ENCODE peak calls at places on chromosomes 7 and 10, in four cellular contexts. M, Q, B and W are unnamed samples.
A peak's percentile ranks its signal among the peaks of the same experiment; 100 is the strongest.

GRCh38 chr7:129750091-129750870 is 138.8 kb downstream of the NRF1 start:
- DNase-seq in M (no peak), Q (peak; percentile 82), B (no peak), W (no peak)

GRCh38 chr7:44769381-44770209 is 20.9 kb downstream of the ZMIZ2 start:
- DNase-seq in M (no peak), Q (no peak), B (no peak), W (no peak)

GRCh38 chr7:83178796-83179195 is 16.1 kb upstream of the PCLO start:
- DNase-seq in M (no peak), Q (no peak), B (no peak), W (no peak)

GRCh38 chr7:85673881-85674280 is 487.0 kb upstream of the SEMA3D start:
- DNase-seq in M (no peak), Q (no peak), B (no peak), W (no peak)

GRCh38 chr10:92834331-92834730 is 14.0 kb upstream of the EXOC6 start:
- DNase-seq in M (no peak), Q (no peak), B (no peak), W (no peak)

GRCh38 chr7:158413962-158414961 is 173.4 kb downstream of the PTPRN2 start:
- DNase-seq in M (peak; percentile 21), Q (peak; percentile 25), B (no peak), W (no peak)

GRCh38 chr7:135672560-135673359 is 10.4 kb downstream of the STMP1 start:
- DNase-seq in M (peak; percentile 61), Q (peak; percentile 78), B (peak; percentile 48), W (no peak)

GRCh38 chr10:4596951-4597350 is 229.1 kb upstream of the AKR1E2 start:
- DNase-seq in M (no peak), Q (no peak), B (no peak), W (no peak)

GRCh38 chr10:11679946-11680345 is 62.2 kb upstream of the ECHDC3 start:
- DNase-seq in M (no peak), Q (no peak), B (no peak), W (no peak)

GRCh38 chr10:17144757-17145156 is 15.1 kb upstream of the CUBN start:
- DNase-seq in M (no peak), Q (no peak), B (no peak), W (no peak)

GRCh38 chr10:95756061-95756751 is at the start of gene ENTPD1:
- DNase-seq in M (no peak), Q (no peak), B (no peak), W (no peak)

GRCh38 chr7:84354866-84355265 is 160.3 kb upstream of the SEMA3A start:
- DNase-seq in M (no peak), Q (no peak), B (no peak), W (no peak)

GRCh38 chr7:29304756-29305155 is 110.2 kb downstream of the CHN2 start:
- DNase-seq in M (no peak), Q (no peak), B (no peak), W (no peak)

GRCh38 chr7:111900283-111900682 is 305.9 kb downstream of the DOCK4 start:
- DNase-seq in M (no peak), Q (no peak), B (no peak), W (no peak)

GRCh38 chr10:1327759-1328158 is 271.6 kb downstream of the WDR37 start:
- DNase-seq in M (no peak), Q (no peak), B (no peak), W (peak; percentile 33)

GRCh38 chr7:128740996-128741395 is 1.8 kb downstream of the CALU start:
- DNase-seq in M (no peak), Q (peak; percentile 44), B (no peak), W (no peak)

GRCh38 chr7:75879771-75880184 is 944 bp downstream of the RHBDD2 start:
- DNase-seq in M (no peak), Q (peak; percentile 39), B (no peak), W (no peak)

GRCh38 chr7:109751241-109751640 is 1181.6 kb downstream of the DNAJB9 start:
- DNase-seq in M (peak; percentile 23), Q (no peak), B (peak; percentile 3), W (no peak)

GRCh38 chr10:130929422-130930325 is 381.8 kb downstream of the TCERG1L start:
- DNase-seq in M (no peak), Q (no peak), B (no peak), W (no peak)

GRCh38 chr10:132984801-132985545 is 42.6 kb upstream of the CFAP46 start:
- DNase-seq in M (no peak), Q (no peak), B (no peak), W (no peak)

GRCh38 chr7:137342751-137343482 is 616 bp downstream of the PTN start:
- DNase-seq in M (no peak), Q (no peak), B (no peak), W (no peak)

GRCh38 chr10:1372212-1372611 is 316.0 kb downstream of the WDR37 start:
- DNase-seq in M (no peak), Q (no peak), B (no peak), W (no peak)

GRCh38 chr10:124671486-124672075 is 72.6 kb downstream of the FAM53B start:
- DNase-seq in M (peak; percentile 45), Q (peak; percentile 80), B (peak; percentile 63), W (no peak)

GRCh38 chr7:11625669-11626068 is 206.3 kb downstream of the THSD7A start:
- DNase-seq in M (peak; percentile 79), Q (no peak), B (no peak), W (no peak)

GRCh38 chr10:73529089-73529832 is 33.4 kb upstream of the PPP3CB start:
- DNase-seq in M (peak; percentile 80), Q (peak; percentile 87), B (peak; percentile 89), W (peak; percentile 53)

GRCh38 chr7:55032069-55032699 is 13.4 kb downstream of the EGFR start:
- DNase-seq in M (no peak), Q (no peak), B (no peak), W (no peak)

GRCh38 chr7:37663693-37664092 is 19.9 kb upstream of the GPR141 start:
- DNase-seq in M (no peak), Q (no peak), B (no peak), W (no peak)

GRCh38 chr10:114613237-114613979 is 44.7 kb downstream of the ABLIM1 start:
- DNase-seq in M (peak; percentile 34), Q (no peak), B (peak; percentile 54), W (no peak)

GRCh38 chr10:12605580-12606405 is 256.4 kb downstream of the CAMK1D start:
- DNase-seq in M (peak; percentile 79), Q (no peak), B (peak; percentile 71), W (no peak)

DNA sequence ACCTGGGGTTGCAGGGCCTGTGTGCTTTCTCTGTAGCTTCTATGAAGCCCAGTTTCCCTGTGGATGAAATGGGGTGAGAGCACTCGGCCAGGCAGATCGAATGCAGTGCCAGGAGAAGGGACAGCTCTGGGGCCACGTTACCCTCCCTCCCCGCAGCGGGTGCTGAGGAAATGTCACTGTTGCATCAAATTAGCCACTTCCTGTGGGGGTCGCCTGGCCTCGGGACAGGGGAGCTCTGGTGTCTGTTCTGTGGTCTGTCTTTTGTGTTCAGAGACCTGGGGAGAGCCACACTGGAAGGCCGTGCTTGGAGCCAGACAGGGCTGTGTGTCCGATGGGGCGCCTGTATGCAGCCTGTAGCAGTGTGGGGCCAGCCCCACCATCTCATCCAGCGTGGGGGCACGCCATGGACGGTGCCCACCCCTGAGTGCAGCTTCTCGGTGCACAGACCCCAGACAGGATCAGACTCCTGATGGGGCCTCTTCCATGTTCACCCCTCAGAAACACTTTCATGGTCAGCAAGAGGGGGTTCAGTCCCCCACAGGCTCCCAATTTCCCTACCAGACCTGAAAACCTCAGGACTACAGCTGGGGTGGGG is 13.6 kb downstream of the TTYH3 start:
- DNase-seq in M (no peak), Q (no peak), B (no peak), W (no peak)
- TF ChIP-seq RNF2 in M (no peak), Q (no peak), B (no peak), W (no peak)

GRCh38 chr10:127344346-127344745 is 148.0 kb upstream of the INSYN2A start:
- DNase-seq in M (no peak), Q (no peak), B (no peak), W (no peak)

GRCh38 chr10:127343831-127344230 is 147.4 kb upstream of the INSYN2A start:
- DNase-seq in M (no peak), Q (no peak), B (no peak), W (no peak)

GRCh38 chr10:127332631-127333030 is 136.2 kb upstream of the INSYN2A start:
- DNase-seq in M (no peak), Q (no peak), B (no peak), W (no peak)

GRCh38 chr10:127337801-127338200 is 141.4 kb upstream of the INSYN2A start:
- DNase-seq in M (no peak), Q (no peak), B (no peak), W (no peak)

DNA sequence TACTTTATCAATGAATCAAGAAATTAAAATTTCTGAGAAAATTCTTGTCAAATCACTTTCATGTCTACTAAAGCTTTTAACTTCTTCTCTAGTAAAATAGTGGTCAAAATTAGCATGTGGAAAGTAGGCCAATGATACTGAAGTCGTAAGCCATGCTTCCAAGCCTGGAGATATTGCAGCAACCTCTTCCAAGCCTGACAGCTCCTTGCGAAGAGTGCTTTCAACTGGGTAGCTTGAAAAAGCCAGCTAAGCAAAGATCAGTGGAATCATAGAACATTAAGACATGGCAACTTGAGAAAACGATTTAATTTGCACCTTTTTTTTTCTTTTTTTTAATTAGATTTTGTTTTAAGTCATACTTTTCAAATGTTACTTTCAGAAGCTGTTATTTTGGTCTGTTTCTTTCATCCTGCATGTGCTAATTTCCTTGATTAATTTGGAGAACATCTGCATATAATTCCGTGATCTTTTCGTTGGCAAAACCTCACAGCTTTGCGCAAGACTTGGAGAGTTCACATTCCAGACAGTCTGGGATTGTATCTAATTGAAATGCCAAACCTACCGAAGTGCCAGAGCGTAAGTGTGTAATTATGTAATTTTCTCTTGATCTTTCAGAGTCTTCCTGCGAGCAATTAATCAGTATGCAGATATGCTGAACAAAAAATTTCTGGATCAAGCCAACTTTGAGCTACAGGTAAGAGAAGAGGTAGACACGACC is 142.2 kb upstream of the INSYN2A start:
- DNase-seq in M (no peak), Q (no peak), B (no peak), W (no peak)
- TF ChIP-seq RNF2 in M (no peak), Q (no peak), B (no peak), W (no peak)

DNA sequence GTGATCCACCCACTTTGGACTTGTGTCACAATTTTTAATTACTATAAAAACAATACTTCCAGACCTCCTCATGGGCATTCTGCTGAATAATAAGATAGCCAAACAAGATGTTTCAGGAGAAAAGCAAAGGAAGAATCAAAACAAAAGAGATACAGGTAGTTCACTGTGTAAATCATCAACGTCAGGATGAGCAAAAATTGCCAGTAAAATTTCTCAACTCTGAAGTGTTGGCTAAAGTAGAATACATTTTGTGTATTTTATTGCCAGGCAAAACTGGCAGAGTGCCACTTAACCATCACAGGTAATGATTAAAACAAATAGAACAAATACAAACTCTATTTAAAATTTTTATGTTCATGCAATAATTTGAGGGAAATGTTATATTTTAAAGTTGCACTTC is 24.8 kb downstream of the ABCB4 start:
- DNase-seq in M (no peak), Q (no peak), B (no peak), W (no peak)
- TF ChIP-seq RNF2 in M (no peak), Q (no peak), B (no peak), W (no peak)

GRCh38 chr7:95595825-95596182 is 512 bp downstream of the PDK4 start:
- DNase-seq in M (no peak), Q (no peak), B (no peak), W (no peak)

GRCh38 chr7:95596183-95597135 is at the start of gene PDK4:
- DNase-seq in M (peak; percentile 81), Q (peak; percentile 12), B (no peak), W (no peak)

GRCh38 chr7:95593343-95593742 is 3.0 kb downstream of the PDK4 start:
- DNase-seq in M (no peak), Q (no peak), B (no peak), W (no peak)

GRCh38 chr7:95592570-95592969 is 3.7 kb downstream of the PDK4 start:
- DNase-seq in M (no peak), Q (no peak), B (no peak), W (no peak)

GRCh38 chr7:95594185-95594584 is 2.1 kb downstream of the PDK4 start:
- DNase-seq in M (no peak), Q (no peak), B (no peak), W (no peak)
- TF ChIP-seq RNF2 in M (no peak), Q (no peak), B (no peak), W (no peak)